ENCODE peak calls at places on chromosomes 16 and 17, in seven cellular contexts. I, O, J, T, E, W and Y are unnamed samples.

GRCh38 chr16:4257646-4258556 is 14.9 kb downstream of the TFAP4 start:
- DNase-seq in J (no peak), I (no peak), O (no peak), T (no peak), E (no peak), W (no peak), Y (no peak)

GRCh38 chr16:54605536-54606066 is 319.0 kb upstream of the IRX3 start:
- DNase-seq in J (no peak), E (no peak), W (no peak), O (no peak), T (no peak), I (no peak), Y (no peak)

GRCh38 chr16:59698341-59698979 is 964.3 kb upstream of the GOT2 start:
- DNase-seq in I (no peak), E (peak; percentile 76), T (no peak), J (no peak), W (no peak), O (peak; percentile 27), Y (peak; percentile 54)

GRCh38 chr17:81315170-81315884 is 20.2 kb upstream of the SLC38A10 start:
- DNase-seq in W (no peak), J (no peak), I (no peak), T (no peak), E (no peak), O (no peak), Y (no peak)

GRCh38 chr16:67923414-67924127 is 8.1 kb downstream of the CTRL start:
- DNase-seq in T (no peak), O (no peak), J (no peak), I (no peak), E (peak; percentile 25), W (no peak), Y (no peak)

GRCh38 chr17:68509151-68510057 is 2.8 kb upstream of the PRKAR1A start:
- DNase-seq in T (peak; percentile 18), O (no peak), J (no peak), E (no peak), I (no peak), W (no peak), Y (no peak)

GRCh38 chr17:30720013-30720471 is 104.5 kb downstream of the CRLF3 start:
- DNase-seq in I (peak; percentile 10), T (peak; percentile 3), O (no peak), W (no peak), E (no peak), J (no peak), Y (no peak)

GRCh38 chr17:57234252-57235092 is 21.9 kb upstream of the MSI2 start:
- DNase-seq in J (no peak), E (no peak), W (no peak), O (no peak), I (no peak), T (no peak), Y (no peak)

GRCh38 chr17:37273419-37274051 is 102.2 kb upstream of the C17orf78 start:
- DNase-seq in I (no peak), J (no peak), W (no peak), T (no peak), E (peak; percentile 18), O (peak; percentile 32), Y (no peak)

GRCh38 chr17:28551421-28552186 is 820 bp downstream of the UNC119 start:
- DNase-seq in I (no peak), E (peak; percentile 16), O (peak; percentile 14), T (no peak), J (no peak), W (no peak), Y (no peak)

GRCh38 chr16:87445486-87445885 is 47.3 kb downstream of the ZCCHC14 start:
- DNase-seq in W (no peak), I (no peak), T (no peak), E (peak; percentile 80), J (no peak), O (peak; percentile 85), Y (no peak)

GRCh38 chr16:1102921-1103648 is 7.0 kb upstream of the C1QTNF8 start:
- DNase-seq in O (peak; percentile 12), T (peak; percentile 70), W (no peak), I (peak; percentile 77), E (no peak), J (no peak), Y (no peak)

GRCh38 chr16:27177031-27177774 is 26.1 kb upstream of the KDM8 start:
- DNase-seq in W (no peak), O (peak; percentile 80), E (peak; percentile 88), I (no peak), J (no peak), T (no peak), Y (peak; percentile 8)

GRCh38 chr16:19718624-19718965 is 524 bp downstream of the IQCK start:
- DNase-seq in E (peak; percentile 30), T (peak; percentile 11), I (no peak), O (no peak), W (no peak), J (no peak), Y (no peak)

GRCh38 chr17:44084131-44084538 is 13.6 kb downstream of the G6PC3 start:
- DNase-seq in I (no peak), T (peak; percentile 56), E (no peak), W (no peak), O (no peak), J (no peak), Y (no peak)

GRCh38 chr16:27020031-27020430 is 46.7 kb upstream of the C16orf82 start:
- DNase-seq in E (no peak), W (no peak), O (no peak), J (no peak), I (no peak), T (no peak), Y (no peak)

GRCh38 chr17:47989700-47990099 is 18.8 kb downstream of the CDK5RAP3 start:
- DNase-seq in T (no peak), E (no peak), O (no peak), I (no peak), J (no peak), W (no peak), Y (no peak)

GRCh38 chr17:55320594-55321506 is 56.1 kb downstream of the HLF start:
- DNase-seq in E (no peak), T (no peak), J (no peak), I (no peak), O (no peak), W (no peak), Y (no peak)

GRCh38 chr17:7313028-7313889 is 1.9 kb downstream of the GPS2 start:
- DNase-seq in J (peak; percentile 54), T (peak; percentile 28), O (no peak), E (no peak), I (peak; percentile 16), W (no peak), Y (no peak)

GRCh38 chr17:8312726-8313600 is 2.9 kb downstream of the ARHGEF15 start:
- DNase-seq in E (no peak), W (no peak), O (no peak), I (no peak), J (no peak), T (no peak), Y (no peak)

GRCh38 chr17:45132569-45133463 is 501 bp upstream of the PLCD3 start:
- DNase-seq in E (peak; percentile 73), J (peak; percentile 59), T (peak; percentile 74), W (peak; percentile 89), I (peak; percentile 65), O (peak; percentile 77), Y (no peak)

GRCh38 chr16:55035037-55035436 is 104.4 kb downstream of the IRX5 start:
- DNase-seq in W (peak; percentile 60), I (no peak), J (no peak), E (no peak), O (no peak), T (peak; percentile 51), Y (no peak)

DNA sequence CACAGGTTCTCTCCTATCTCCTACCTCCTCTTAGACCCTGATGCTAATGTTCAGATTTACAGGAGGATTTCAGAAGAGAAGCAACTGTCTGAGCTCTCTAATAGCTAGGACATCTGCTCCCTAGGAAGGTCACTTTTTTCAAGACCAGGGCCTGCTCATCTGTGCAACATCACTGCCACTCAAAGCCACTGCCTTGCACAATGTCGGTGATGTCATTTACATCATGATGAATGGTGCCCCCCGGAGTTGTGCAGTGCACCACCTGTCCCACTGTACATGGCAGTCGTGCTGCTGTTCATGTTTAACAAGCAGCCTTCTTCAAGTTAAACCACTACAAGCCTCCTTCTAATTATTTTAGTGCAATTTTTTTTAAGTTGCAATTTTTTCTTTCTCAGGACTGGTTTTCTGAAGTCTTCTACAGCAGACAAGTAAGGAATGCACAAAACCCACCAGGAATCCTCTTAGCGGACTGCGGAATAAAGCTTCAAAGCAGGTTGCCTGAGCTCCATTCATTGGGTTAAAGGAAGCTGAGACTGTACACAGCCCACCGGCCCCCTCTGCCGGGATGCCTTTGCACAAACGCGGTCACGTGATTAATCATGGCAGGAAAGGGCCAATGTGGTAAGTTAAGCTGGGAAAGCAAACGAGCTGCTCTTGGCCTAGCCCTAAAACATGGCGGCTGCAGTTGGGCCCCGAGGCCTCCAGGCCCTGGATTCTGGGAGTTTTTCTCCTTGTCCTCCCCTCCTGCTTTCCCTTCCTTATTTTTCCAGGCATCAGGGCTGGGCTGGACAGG is 74.1 kb downstream of the MYH11 start:
- DNase-seq in O (no peak), W (no peak), I (no peak), T (no peak), E (peak; percentile 25), J (no peak), Y (no peak)
- TF ChIP-seq CTCF in O (no peak), W (no peak), I (no peak), T (no peak), E (no peak), J (no peak), Y (no peak)

DNA sequence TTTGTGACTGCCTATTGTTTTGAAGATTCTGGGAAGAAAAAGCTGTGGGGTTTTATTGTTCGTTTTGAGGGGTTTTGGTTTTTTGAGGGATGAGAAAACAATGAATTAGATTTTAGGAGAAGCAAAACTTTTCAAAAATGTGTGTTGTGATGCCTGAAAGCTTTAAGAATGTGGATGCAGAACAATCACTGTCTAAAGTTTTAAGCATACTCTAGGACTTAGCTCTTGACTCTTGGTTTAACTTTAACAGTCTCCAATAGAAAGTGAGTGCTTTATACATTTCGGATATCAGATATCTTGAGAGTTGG is 914 bp downstream of the CFAP52 start:
- DNase-seq in T (no peak), E (no peak), J (no peak), I (no peak), O (no peak), W (no peak), Y (no peak)
- TF ChIP-seq CTCF in T (no peak), E (no peak), J (peak; percentile 8), I (peak; percentile 41), O (no peak), W (no peak), Y (no peak)

GRCh38 chr17:708132-708531 is 6.5 kb downstream of the VPS53 start:
- DNase-seq in T (no peak), O (no peak), E (no peak), W (no peak), J (no peak), I (no peak), Y (no peak)
- TF ChIP-seq CTCF in T (no peak), O (no peak), E (no peak), W (no peak), J (no peak), I (no peak), Y (no peak)

GRCh38 chr16:17206712-17207111 is 264.0 kb downstream of the XYLT1 start:
- DNase-seq in O (peak; percentile 43), W (no peak), E (no peak), T (no peak), J (no peak), I (no peak), Y (no peak)
- TF ChIP-seq CTCF in O (peak; percentile 48), W (no peak), E (no peak), T (no peak), J (no peak), I (no peak), Y (no peak)

GRCh38 chr17:20223808-20224328 is 214.7 kb downstream of the SPECC1 start:
- DNase-seq in T (no peak), E (peak; percentile 36), J (peak; percentile 35), W (no peak), O (no peak), I (no peak), Y (no peak)
- TF ChIP-seq CTCF in T (no peak), E (no peak), J (no peak), W (no peak), O (peak; percentile 9), I (no peak), Y (no peak)